ENCODE peak calls at places on chromosomes 5 and 9, in five cellular contexts. B is activated T-cell treated with anti-CD3 and anti-CD28 coated beads for 48 hours; W is stimulated activated CD4-positive, alpha-beta T cell treated with anti-CD3 and anti-CD28 coated beads, Interleukin-1b, Interleukin-23, amount 100 ng/mL, for 4 hours; O is anterior cingulate cortex; S is left lung. P is an unnamed sample.

GRCh38 chr5:139655727-139656271 is 7.7 kb downstream of the CXXC5 start:
- DNase-seq in B (no peak), W (no peak), O (peak; percentile 55), S (peak; percentile 68), P (no peak)

GRCh38 chr9:127809562-127810377 is 7.1 kb downstream of the FPGS start:
- DNase-seq in B (no peak), W (no peak), O (no peak), S (no peak), P (no peak)

GRCh38 chr9:78031271-78031825 is at the start of gene GNAQ:
- DNase-seq in B (peak; percentile 46), W (peak; percentile 27), O (no peak), S (no peak), P (no peak)

GRCh38 chr5:1026700-1027621 is 18.4 kb downstream of the NKD2 start:
- DNase-seq in B (no peak), W (no peak), O (no peak), S (peak; percentile 25), P (no peak)

GRCh38 chr5:39980056-39980455 is 555.3 kb upstream of the DAB2 start:
- DNase-seq in B (no peak), W (no peak), O (no peak), S (no peak), P (no peak)

GRCh38 chr5:159133041-159133741 is 33.5 kb upstream of the EBF1 start:
- DNase-seq in B (no peak), W (no peak), O (no peak), S (no peak), P (peak; percentile 67)

GRCh38 chr5:157354825-157355224 is 88.9 kb downstream of the CYFIP2 start:
- DNase-seq in B (no peak), W (no peak), O (no peak), S (no peak), P (no peak)

GRCh38 chr5:26647781-26648180 is 390.6 kb downstream of the CDH9 start:
- DNase-seq in B (no peak), W (no peak), O (no peak), S (no peak), P (no peak)

GRCh38 chr5:72018158-72018803 is 89.0 kb upstream of the MAP1B start:
- DNase-seq in B (peak; percentile 52), W (peak; percentile 37), O (no peak), S (no peak), P (peak; percentile 14)

GRCh38 chr5:136040746-136041415 is 12.1 kb downstream of the TGFBI start:
- DNase-seq in B (no peak), W (no peak), O (no peak), S (peak; percentile 16), P (no peak)

GRCh38 chr9:22817181-22817580 is 370.6 kb downstream of the DMRTA1 start:
- DNase-seq in B (no peak), W (no peak), O (no peak), S (no peak), P (peak; percentile 73)

GRCh38 chr9:70772591-70772990 is 348.8 kb downstream of the TRPM3 start:
- DNase-seq in B (no peak), W (no peak), O (no peak), S (no peak), P (no peak)

GRCh38 chr5:65263291-65263690 is 218.4 kb downstream of the ADAMTS6 start:
- DNase-seq in B (no peak), W (no peak), O (no peak), S (no peak), P (no peak)

GRCh38 chr9:130542457-130543228 is 36.7 kb upstream of the FUBP3 start:
- DNase-seq in B (no peak), W (no peak), O (no peak), S (no peak), P (no peak)

GRCh38 chr5:38672059-38672791 is 115.8 kb upstream of the LIFR start:
- DNase-seq in B (no peak), W (no peak), O (no peak), S (no peak), P (peak; percentile 45)

GRCh38 chr5:58714046-58714445 is 131.2 kb downstream of the RAB3C start:
- DNase-seq in B (no peak), W (no peak), O (no peak), S (no peak), P (no peak)

GRCh38 chr5:139660105-139660915 is 12.2 kb downstream of the CXXC5 start:
- DNase-seq in B (no peak), W (no peak), O (peak; percentile 89), S (peak; percentile 81), P (no peak)

GRCh38 chr9:34522971-34523797 is at the start of gene ENHO:
- DNase-seq in B (peak; percentile 93), W (peak; percentile 86), O (peak; percentile 84), S (peak; percentile 86), P (peak; percentile 48)

GRCh38 chr9:133023117-133023890 is 7.5 kb upstream of the GTF3C5 start:
- DNase-seq in B (peak; percentile 54), W (peak; percentile 7), O (no peak), S (no peak), P (no peak)

GRCh38 chr5:84249918-84250635 is 134.6 kb downstream of the EDIL3 start:
- DNase-seq in B (no peak), W (no peak), O (no peak), S (no peak), P (peak; percentile 91)

GRCh38 chr5:148957591-148958202 is 105.2 kb downstream of the SH3TC2 start:
- DNase-seq in B (peak; percentile 14), W (peak; percentile 20), O (no peak), S (no peak), P (no peak)

P was measured in HS-5.